ENCODE peak calls at places on chromosomes 3 and 15, in nine cellular contexts. F is brain microvascular endothelial cell; P is GM13976; I is psoas muscle; U is NCI-H187 treated with DMSO at 0.1 percent for 48 hours; R is glutamatergic neuron; A is left kidney; V is GM23248; O is activated CD4-positive, alpha-beta memory T cell treated with anti-CD3 and anti-CD28 coated beads, Interleukin-2, amount 10 ng/mL, durations not matched to agents 7 days and 5 days. J is an unnamed sample.
A peak's percentile ranks its signal among the peaks of the same experiment; 100 is the strongest.

GRCh38 chr3:62923092-62923491 is 47.9 kb upstream of the CADPS start:
- DNase-seq in F (no peak), U (no peak), V (peak; percentile 56), P (no peak), O (no peak), I (no peak), R (no peak), A (no peak), J (no peak)

GRCh38 chr3:142180761-142181362 is 31.5 kb upstream of the TFDP2 start:
- DNase-seq in U (no peak), P (peak; percentile 14), O (peak; percentile 44), A (peak; percentile 54), R (peak; percentile 61), V (peak; percentile 61), I (no peak), F (peak; percentile 33), J (peak; percentile 39)

GRCh38 chr15:27844018-27844666 is 255.0 kb downstream of the OCA2 start:
- DNase-seq in A (no peak), P (peak; percentile 7), U (no peak), R (no peak), O (no peak), F (peak; percentile 63), V (peak; percentile 92), I (no peak), J (no peak)

GRCh38 chr3:12719984-12720656 is 38.9 kb downstream of the TMEM40 start:
- DNase-seq in I (peak; percentile 80), U (no peak), F (peak; percentile 90), P (peak; percentile 85), R (peak; percentile 71), A (peak; percentile 96), O (peak; percentile 75), V (peak; percentile 93), J (peak; percentile 83)

GRCh38 chr3:156160653-156161052 is 40.3 kb downstream of the KCNAB1 start:
- DNase-seq in V (no peak), A (no peak), F (no peak), P (no peak), O (no peak), R (no peak), U (no peak), I (no peak), J (no peak)

GRCh38 chr15:99909914-99910313 is 176.7 kb upstream of the LYSMD4 start:
- DNase-seq in O (no peak), P (peak; percentile 61), V (peak; percentile 3), I (no peak), R (no peak), F (no peak), A (peak; percentile 90), U (no peak), J (no peak)

GRCh38 chr3:50167069-50167781 is 12.1 kb downstream of the SEMA3F start:
- DNase-seq in I (no peak), F (no peak), P (no peak), R (peak; percentile 55), V (no peak), O (no peak), U (no peak), A (peak; percentile 90), J (no peak)

GRCh38 chr15:71242292-71242691 is 127.0 kb downstream of the THSD4 start:
- DNase-seq in A (no peak), R (no peak), F (no peak), V (no peak), I (no peak), P (no peak), U (no peak), O (no peak), J (no peak)

GRCh38 chr3:128864351-128864811 is 15.0 kb upstream of the ACAD9 start:
- DNase-seq in P (no peak), O (no peak), F (no peak), A (no peak), I (no peak), R (peak; percentile 40), V (peak; percentile 33), U (no peak), J (no peak)

GRCh38 chr3:195438371-195438770 is 4.4 kb downstream of the ACAP2 start:
- DNase-seq in A (no peak), P (no peak), I (no peak), V (no peak), O (no peak), U (no peak), R (no peak), F (no peak), J (no peak)

GRCh38 chr15:48358681-48359152 is 27.5 kb downstream of the DUT start:
- DNase-seq in O (no peak), P (no peak), I (no peak), V (peak; percentile 47), F (no peak), A (no peak), R (no peak), U (no peak), J (no peak)

GRCh38 chr3:116186128-116186527 is 259.2 kb downstream of the LSAMP start:
- DNase-seq in A (no peak), V (no peak), R (no peak), F (no peak), U (no peak), I (no peak), O (no peak), P (no peak), J (no peak)

GRCh38 chr3:46955157-46955556 is 21.4 kb downstream of the CCDC12 start:
- DNase-seq in P (no peak), I (no peak), O (no peak), R (no peak), U (no peak), F (no peak), V (no peak), A (no peak), J (no peak)

GRCh38 chr15:38176155-38176554 is 76.5 kb upstream of the SPRED1 start:
- DNase-seq in P (peak; percentile 31), F (peak; percentile 75), U (no peak), R (no peak), A (peak; percentile 52), V (peak; percentile 83), O (no peak), I (no peak), J (no peak)

GRCh38 chr3:131692356-131692755 is 189.6 kb upstream of the MRPL3 start:
- DNase-seq in P (no peak), A (no peak), U (no peak), I (no peak), R (no peak), V (no peak), F (no peak), O (no peak), J (no peak)

GRCh38 chr3:136277634-136278033 is 27.5 kb downstream of the PCCB start:
- DNase-seq in V (no peak), O (no peak), U (no peak), R (no peak), A (no peak), F (no peak), I (no peak), P (no peak), J (no peak)

GRCh38 chr3:193984378-193984777 is 151.6 kb upstream of the HES1 start:
- DNase-seq in I (no peak), V (no peak), U (no peak), R (no peak), P (no peak), O (no peak), F (no peak), A (no peak), J (no peak)

GRCh38 chr3:174614046-174614445 is 245.1 kb upstream of the NAALADL2 start:
- DNase-seq in R (no peak), F (peak; percentile 4), V (no peak), U (no peak), I (no peak), O (no peak), P (no peak), A (peak; percentile 12), J (no peak)

GRCh38 chr15:73630030-73630429 is 3.2 kb downstream of the NPTN start:
- DNase-seq in R (no peak), F (no peak), O (no peak), U (no peak), P (no peak), V (peak; percentile 33), A (no peak), I (no peak), J (no peak)

GRCh38 chr3:61862614-61863289 is 301.4 kb downstream of the PTPRG start:
- DNase-seq in P (no peak), V (no peak), R (no peak), O (no peak), F (no peak), A (no peak), U (no peak), I (no peak), J (no peak)

GRCh38 chr3:16386536-16386935 is 121.5 kb downstream of the OXNAD1 start:
- DNase-seq in U (no peak), P (no peak), V (no peak), F (no peak), A (no peak), O (no peak), I (no peak), R (no peak), J (no peak)

GRCh38 chr3:190644766-190645165 is 130.9 kb downstream of the IL1RAP start:
- DNase-seq in O (no peak), R (no peak), U (no peak), F (peak; percentile 19), V (peak; percentile 75), A (no peak), I (no peak), P (no peak), J (no peak)

GRCh38 chr3:144055604-144056003 is 84.0 kb downstream of the DIPK2A start:
- DNase-seq in R (no peak), U (no peak), I (no peak), P (no peak), F (peak; percentile 27), V (peak; percentile 40), A (no peak), O (no peak), J (no peak)

GRCh38 chr3:157753753-157754152 is 250.5 kb upstream of the VEPH1 start:
- DNase-seq in A (no peak), F (no peak), O (no peak), V (no peak), I (no peak), P (no peak), R (no peak), U (no peak), J (no peak)

GRCh38 chr3:23459915-23460546 is 256.9 kb downstream of the UBE2E2 start:
- DNase-seq in I (no peak), R (no peak), A (no peak), P (no peak), V (peak; percentile 6), F (no peak), O (no peak), U (no peak), J (no peak)

GRCh38 chr3:41338276-41338675 is 139.0 kb downstream of the CTNNB1 start:
- DNase-seq in U (no peak), A (no peak), O (no peak), V (peak; percentile 57), P (no peak), I (no peak), F (peak; percentile 22), R (peak; percentile 25), J (no peak)

GRCh38 chr15:85047271-85047948 is 65.8 kb downstream of the PDE8A start:
- DNase-seq in F (peak; percentile 99), I (no peak), A (peak; percentile 74), U (no peak), R (no peak), P (peak; percentile 25), V (peak; percentile 80), O (no peak), J (peak; percentile 56)

J was measured in activated CD8-positive, alpha-beta T cell treated with anti-CD3 and anti-CD28 coated beads, Interleukin-2, amount 10 ng/mL, durations not matched to agents 7 days and 5 days.